ENCODE peak calls at places on chromosomes 16 and 17, in eight cellular contexts. A, X, P, H, Z, T, N and Y are unnamed samples.

GRCh38 chr17:83151442-83152220 is 72.2 kb downstream of the METRNL start:
- DNase-seq in T (no peak), X (no peak), N (no peak), Z (no peak), P (no peak), H (no peak), A (no peak), Y (peak)

GRCh38 chr17:33435716-33436301 is 142.7 kb upstream of the ASIC2 start:
- DNase-seq in T (no peak), X (no peak), Z (no peak), H (no peak), P (no peak), A (no peak), N (no peak), Y (peak)

GRCh38 chr17:45895304-45895968 is 1.1 kb downstream of the MAPT start:
- DNase-seq in N (no peak), T (no peak), X (no peak), Z (no peak), A (peak), H (no peak), P (no peak), Y (peak)

GRCh38 chr16:68356249-68356918 is 45.6 kb downstream of the PRMT7 start:
- DNase-seq in Z (peak), P (no peak), N (no peak), H (peak), A (no peak), T (no peak), X (no peak), Y (peak)

GRCh38 chr16:88398170-88398873 is 15.6 kb downstream of the ZNF469 start:
- DNase-seq in Z (no peak), X (no peak), P (no peak), H (no peak), T (no peak), N (no peak), A (no peak), Y (no peak)

GRCh38 chr16:72299684-72300243 is 127.8 kb upstream of the PMFBP1 start:
- DNase-seq in A (no peak), T (no peak), X (no peak), N (no peak), P (no peak), H (no peak), Z (no peak), Y (no peak)

GRCh38 chr16:17633146-17633966 is 162.6 kb upstream of the XYLT1 start:
- DNase-seq in X (no peak), P (no peak), T (no peak), A (no peak), H (no peak), Z (no peak), N (no peak), Y (no peak)

GRCh38 chr16:81610936-81611335 is 166.3 kb downstream of the CMIP start:
- DNase-seq in X (no peak), T (no peak), H (no peak), Z (no peak), A (no peak), N (no peak), P (no peak), Y (no peak)

GRCh38 chr17:38330941-38331411 is 12.8 kb downstream of the GPR179 start:
- DNase-seq in P (no peak), Z (no peak), N (no peak), X (no peak), T (no peak), A (no peak), H (no peak), Y (no peak)

GRCh38 chr16:68715471-68715870 is 21.6 kb upstream of the CDH1 start:
- DNase-seq in T (no peak), A (no peak), N (no peak), Z (no peak), X (no peak), H (no peak), P (no peak), Y (peak)